ENCODE peak calls at places on chromosomes 2 and 18, in ten cellular contexts. One of them, this sample, is unnamed.
A peak's percentile ranks its signal among the peaks of the same experiment; 100 is the strongest.

GRCh38 chr18:24811963-24812681 is 351.7 kb downstream of the HRH4 start:
- DNase-seq in LoVo: no peak
- DNase-seq in T-helper 1 cell: no peak
- DNase-seq in stomach: no peak
- DNase-seq in HEK293T: no peak
- DNase-seq in activated T-cell treated with anti-CD3 and anti-CD28 coated beads for 4 hours: no peak
- DNase-seq in OCI-LY7: no peak
- DNase-seq in stimulated activated CD4-positive, alpha-beta T cell treated with anti-CD3 and anti-CD28 coated beads, Interleukin-4, amount 100 ng/mL, for 48 hours: no peak
- DNase-seq in cardiac fibroblast: no peak
- DNase-seq in fibroblast of villous mesenchyme: no peak
- DNase-seq in this sample: peak; percentile 41

GRCh38 chr2:120791243-120791960 is 55.7 kb downstream of the GLI2 start:
- DNase-seq in OCI-LY7: no peak
- DNase-seq in fibroblast of villous mesenchyme: no peak
- DNase-seq in HEK293T: no peak
- DNase-seq in cardiac fibroblast: no peak
- DNase-seq in LoVo: no peak
- DNase-seq in stimulated activated CD4-positive, alpha-beta T cell treated with anti-CD3 and anti-CD28 coated beads, Interleukin-4, amount 100 ng/mL, for 48 hours: no peak
- DNase-seq in T-helper 1 cell: no peak
- DNase-seq in stomach: no peak
- DNase-seq in activated T-cell treated with anti-CD3 and anti-CD28 coated beads for 4 hours: no peak
- DNase-seq in this sample: no peak

GRCh38 chr2:189599245-189599644 is 18.7 kb upstream of the SLC40A1 start:
- DNase-seq in HEK293T: no peak
- DNase-seq in activated T-cell treated with anti-CD3 and anti-CD28 coated beads for 4 hours: no peak
- DNase-seq in stimulated activated CD4-positive, alpha-beta T cell treated with anti-CD3 and anti-CD28 coated beads, Interleukin-4, amount 100 ng/mL, for 48 hours: no peak
- DNase-seq in T-helper 1 cell: no peak
- DNase-seq in stomach: no peak
- DNase-seq in cardiac fibroblast: no peak
- DNase-seq in fibroblast of villous mesenchyme: no peak
- DNase-seq in OCI-LY7: no peak
- DNase-seq in LoVo: no peak
- DNase-seq in this sample: no peak

GRCh38 chr2:197073701-197074433 is 147.4 kb upstream of the PGAP1 start:
- DNase-seq in stomach: peak; percentile 35
- DNase-seq in fibroblast of villous mesenchyme: no peak
- DNase-seq in OCI-LY7: peak; percentile 14
- DNase-seq in stimulated activated CD4-positive, alpha-beta T cell treated with anti-CD3 and anti-CD28 coated beads, Interleukin-4, amount 100 ng/mL, for 48 hours: no peak
- DNase-seq in cardiac fibroblast: peak; percentile 43
- DNase-seq in activated T-cell treated with anti-CD3 and anti-CD28 coated beads for 4 hours: no peak
- DNase-seq in T-helper 1 cell: no peak
- DNase-seq in HEK293T: no peak
- DNase-seq in LoVo: no peak
- DNase-seq in this sample: no peak

GRCh38 chr2:207891222-207891844 is 121.6 kb upstream of the FZD5 start:
- DNase-seq in HEK293T: no peak
- DNase-seq in activated T-cell treated with anti-CD3 and anti-CD28 coated beads for 4 hours: no peak
- DNase-seq in LoVo: no peak
- DNase-seq in stomach: no peak
- DNase-seq in T-helper 1 cell: no peak
- DNase-seq in stimulated activated CD4-positive, alpha-beta T cell treated with anti-CD3 and anti-CD28 coated beads, Interleukin-4, amount 100 ng/mL, for 48 hours: no peak
- DNase-seq in fibroblast of villous mesenchyme: no peak
- DNase-seq in OCI-LY7: no peak
- DNase-seq in cardiac fibroblast: no peak
- DNase-seq in this sample: no peak

GRCh38 chr2:38524580-38524979 is 78.1 kb downstream of the HNRNPLL start:
- DNase-seq in activated T-cell treated with anti-CD3 and anti-CD28 coated beads for 4 hours: no peak
- DNase-seq in HEK293T: no peak
- DNase-seq in OCI-LY7: peak; percentile 91
- DNase-seq in fibroblast of villous mesenchyme: no peak
- DNase-seq in stimulated activated CD4-positive, alpha-beta T cell treated with anti-CD3 and anti-CD28 coated beads, Interleukin-4, amount 100 ng/mL, for 48 hours: no peak
- DNase-seq in T-helper 1 cell: no peak
- DNase-seq in cardiac fibroblast: no peak
- DNase-seq in LoVo: no peak
- DNase-seq in stomach: no peak
- DNase-seq in this sample: no peak

GRCh38 chr2:60699617-60700016 is 56.5 kb upstream of the PAPOLG start:
- DNase-seq in stomach: no peak
- DNase-seq in OCI-LY7: no peak
- DNase-seq in activated T-cell treated with anti-CD3 and anti-CD28 coated beads for 4 hours: no peak
- DNase-seq in stimulated activated CD4-positive, alpha-beta T cell treated with anti-CD3 and anti-CD28 coated beads, Interleukin-4, amount 100 ng/mL, for 48 hours: no peak
- DNase-seq in fibroblast of villous mesenchyme: no peak
- DNase-seq in cardiac fibroblast: no peak
- DNase-seq in LoVo: no peak
- DNase-seq in T-helper 1 cell: no peak
- DNase-seq in HEK293T: no peak
- DNase-seq in this sample: no peak

GRCh38 chr2:226892729-226893128 is 56.9 kb downstream of the RHBDD1 start:
- DNase-seq in T-helper 1 cell: no peak
- DNase-seq in stomach: no peak
- DNase-seq in HEK293T: no peak
- DNase-seq in stimulated activated CD4-positive, alpha-beta T cell treated with anti-CD3 and anti-CD28 coated beads, Interleukin-4, amount 100 ng/mL, for 48 hours: no peak
- DNase-seq in LoVo: no peak
- DNase-seq in activated T-cell treated with anti-CD3 and anti-CD28 coated beads for 4 hours: no peak
- DNase-seq in fibroblast of villous mesenchyme: peak; percentile 72
- DNase-seq in cardiac fibroblast: peak; percentile 44
- DNase-seq in OCI-LY7: no peak
- DNase-seq in this sample: no peak

GRCh38 chr2:129849559-129850160 is 129.8 kb upstream of the RAB6C start:
- DNase-seq in activated T-cell treated with anti-CD3 and anti-CD28 coated beads for 4 hours: no peak
- DNase-seq in T-helper 1 cell: no peak
- DNase-seq in stimulated activated CD4-positive, alpha-beta T cell treated with anti-CD3 and anti-CD28 coated beads, Interleukin-4, amount 100 ng/mL, for 48 hours: no peak
- DNase-seq in cardiac fibroblast: peak; percentile 88
- DNase-seq in HEK293T: peak; percentile 42
- DNase-seq in stomach: no peak
- DNase-seq in LoVo: peak; percentile 68
- DNase-seq in OCI-LY7: peak; percentile 69
- DNase-seq in fibroblast of villous mesenchyme: peak; percentile 77
- DNase-seq in this sample: no peak

GRCh38 chr2:156343940-156344301 is 11.4 kb upstream of the NR4A2 start:
- DNase-seq in HEK293T: no peak
- DNase-seq in T-helper 1 cell: no peak
- DNase-seq in OCI-LY7: no peak
- DNase-seq in fibroblast of villous mesenchyme: no peak
- DNase-seq in stimulated activated CD4-positive, alpha-beta T cell treated with anti-CD3 and anti-CD28 coated beads, Interleukin-4, amount 100 ng/mL, for 48 hours: no peak
- DNase-seq in cardiac fibroblast: no peak
- DNase-seq in LoVo: no peak
- DNase-seq in stomach: no peak
- DNase-seq in activated T-cell treated with anti-CD3 and anti-CD28 coated beads for 4 hours: no peak
- DNase-seq in this sample: no peak

GRCh38 chr2:134737671-134738070 is 18.9 kb upstream of the TMEM163 start:
- DNase-seq in T-helper 1 cell: no peak
- DNase-seq in LoVo: no peak
- DNase-seq in fibroblast of villous mesenchyme: no peak
- DNase-seq in OCI-LY7: peak; percentile 70
- DNase-seq in HEK293T: no peak
- DNase-seq in stomach: no peak
- DNase-seq in activated T-cell treated with anti-CD3 and anti-CD28 coated beads for 4 hours: no peak
- DNase-seq in stimulated activated CD4-positive, alpha-beta T cell treated with anti-CD3 and anti-CD28 coated beads, Interleukin-4, amount 100 ng/mL, for 48 hours: no peak
- DNase-seq in cardiac fibroblast: no peak
- DNase-seq in this sample: no peak

GRCh38 chr2:85549095-85549494 is 10.1 kb downstream of the MAT2A start:
- DNase-seq in HEK293T: no peak
- DNase-seq in T-helper 1 cell: no peak
- DNase-seq in fibroblast of villous mesenchyme: peak; percentile 14
- DNase-seq in cardiac fibroblast: no peak
- DNase-seq in OCI-LY7: no peak
- DNase-seq in stomach: no peak
- DNase-seq in stimulated activated CD4-positive, alpha-beta T cell treated with anti-CD3 and anti-CD28 coated beads, Interleukin-4, amount 100 ng/mL, for 48 hours: no peak
- DNase-seq in activated T-cell treated with anti-CD3 and anti-CD28 coated beads for 4 hours: no peak
- DNase-seq in LoVo: no peak
- DNase-seq in this sample: no peak

GRCh38 chr18:70405051-70405450 is 116.2 kb downstream of the SOCS6 start:
- DNase-seq in activated T-cell treated with anti-CD3 and anti-CD28 coated beads for 4 hours: no peak
- DNase-seq in OCI-LY7: no peak
- DNase-seq in LoVo: no peak
- DNase-seq in cardiac fibroblast: no peak
- DNase-seq in stomach: no peak
- DNase-seq in stimulated activated CD4-positive, alpha-beta T cell treated with anti-CD3 and anti-CD28 coated beads, Interleukin-4, amount 100 ng/mL, for 48 hours: no peak
- DNase-seq in T-helper 1 cell: no peak
- DNase-seq in HEK293T: no peak
- DNase-seq in fibroblast of villous mesenchyme: no peak
- DNase-seq in this sample: no peak

GRCh38 chr2:119960821-119961220 is 52.1 kb upstream of the EPB41L5 start:
- DNase-seq in cardiac fibroblast: peak; percentile 67
- DNase-seq in stimulated activated CD4-positive, alpha-beta T cell treated with anti-CD3 and anti-CD28 coated beads, Interleukin-4, amount 100 ng/mL, for 48 hours: no peak
- DNase-seq in OCI-LY7: no peak
- DNase-seq in LoVo: no peak
- DNase-seq in HEK293T: no peak
- DNase-seq in stomach: no peak
- DNase-seq in T-helper 1 cell: no peak
- DNase-seq in activated T-cell treated with anti-CD3 and anti-CD28 coated beads for 4 hours: no peak
- DNase-seq in fibroblast of villous mesenchyme: peak; percentile 42
- DNase-seq in this sample: no peak

GRCh38 chr2:217114117-217114516 is 254.3 kb upstream of the TNP1 start:
- DNase-seq in HEK293T: no peak
- DNase-seq in T-helper 1 cell: no peak
- DNase-seq in LoVo: no peak
- DNase-seq in stomach: no peak
- DNase-seq in stimulated activated CD4-positive, alpha-beta T cell treated with anti-CD3 and anti-CD28 coated beads, Interleukin-4, amount 100 ng/mL, for 48 hours: no peak
- DNase-seq in fibroblast of villous mesenchyme: no peak
- DNase-seq in cardiac fibroblast: no peak
- DNase-seq in OCI-LY7: no peak
- DNase-seq in activated T-cell treated with anti-CD3 and anti-CD28 coated beads for 4 hours: no peak
- DNase-seq in this sample: no peak

GRCh38 chr18:36572135-36572856 is 256.5 kb downstream of the TPGS2 start:
- DNase-seq in HEK293T: peak; percentile 73
- DNase-seq in T-helper 1 cell: no peak
- DNase-seq in activated T-cell treated with anti-CD3 and anti-CD28 coated beads for 4 hours: no peak
- DNase-seq in cardiac fibroblast: peak; percentile 68
- DNase-seq in stimulated activated CD4-positive, alpha-beta T cell treated with anti-CD3 and anti-CD28 coated beads, Interleukin-4, amount 100 ng/mL, for 48 hours: peak; percentile 5
- DNase-seq in stomach: no peak
- DNase-seq in LoVo: peak; percentile 28
- DNase-seq in fibroblast of villous mesenchyme: peak; percentile 45
- DNase-seq in OCI-LY7: peak; percentile 21
- DNase-seq in this sample: peak; percentile 63

GRCh38 chr18:79580481-79581171 is 99.0 kb upstream of the CTDP1 start:
- DNase-seq in stimulated activated CD4-positive, alpha-beta T cell treated with anti-CD3 and anti-CD28 coated beads, Interleukin-4, amount 100 ng/mL, for 48 hours: no peak
- DNase-seq in T-helper 1 cell: no peak
- DNase-seq in OCI-LY7: no peak
- DNase-seq in activated T-cell treated with anti-CD3 and anti-CD28 coated beads for 4 hours: no peak
- DNase-seq in cardiac fibroblast: no peak
- DNase-seq in LoVo: no peak
- DNase-seq in fibroblast of villous mesenchyme: no peak
- DNase-seq in HEK293T: no peak
- DNase-seq in stomach: no peak
- DNase-seq in this sample: no peak

GRCh38 chr2:7707723-7708122 is 790.5 kb downstream of the RNF144A start:
- DNase-seq in T-helper 1 cell: no peak
- DNase-seq in HEK293T: no peak
- DNase-seq in LoVo: peak; percentile 9
- DNase-seq in fibroblast of villous mesenchyme: no peak
- DNase-seq in stimulated activated CD4-positive, alpha-beta T cell treated with anti-CD3 and anti-CD28 coated beads, Interleukin-4, amount 100 ng/mL, for 48 hours: no peak
- DNase-seq in cardiac fibroblast: peak; percentile 3
- DNase-seq in activated T-cell treated with anti-CD3 and anti-CD28 coated beads for 4 hours: no peak
- DNase-seq in stomach: no peak
- DNase-seq in OCI-LY7: no peak
- DNase-seq in this sample: no peak

GRCh38 chr2:216858312-216858711 is 1.6 kb downstream of the TNP1 start:
- DNase-seq in stimulated activated CD4-positive, alpha-beta T cell treated with anti-CD3 and anti-CD28 coated beads, Interleukin-4, amount 100 ng/mL, for 48 hours: no peak
- DNase-seq in cardiac fibroblast: no peak
- DNase-seq in OCI-LY7: no peak
- DNase-seq in fibroblast of villous mesenchyme: no peak
- DNase-seq in HEK293T: no peak
- DNase-seq in T-helper 1 cell: no peak
- DNase-seq in stomach: no peak
- DNase-seq in LoVo: no peak
- DNase-seq in activated T-cell treated with anti-CD3 and anti-CD28 coated beads for 4 hours: no peak
- DNase-seq in this sample: no peak

GRCh38 chr2:232761301-232761907 is 15.0 kb downstream of the KCNJ13 start:
- DNase-seq in activated T-cell treated with anti-CD3 and anti-CD28 coated beads for 4 hours: peak; percentile 30
- DNase-seq in T-helper 1 cell: peak; percentile 13
- DNase-seq in stimulated activated CD4-positive, alpha-beta T cell treated with anti-CD3 and anti-CD28 coated beads, Interleukin-4, amount 100 ng/mL, for 48 hours: no peak
- DNase-seq in LoVo: peak; percentile 15
- DNase-seq in stomach: peak; percentile 28
- DNase-seq in HEK293T: peak; percentile 20
- DNase-seq in cardiac fibroblast: peak; percentile 55
- DNase-seq in fibroblast of villous mesenchyme: peak; percentile 57
- DNase-seq in OCI-LY7: peak; percentile 70
- DNase-seq in this sample: peak; percentile 32

GRCh38 chr2:71389379-71390072 is 57.9 kb downstream of the ZNF638 start:
- DNase-seq in T-helper 1 cell: no peak
- DNase-seq in cardiac fibroblast: no peak
- DNase-seq in OCI-LY7: no peak
- DNase-seq in activated T-cell treated with anti-CD3 and anti-CD28 coated beads for 4 hours: no peak
- DNase-seq in stomach: no peak
- DNase-seq in LoVo: no peak
- DNase-seq in stimulated activated CD4-positive, alpha-beta T cell treated with anti-CD3 and anti-CD28 coated beads, Interleukin-4, amount 100 ng/mL, for 48 hours: no peak
- DNase-seq in fibroblast of villous mesenchyme: no peak
- DNase-seq in HEK293T: no peak
- DNase-seq in this sample: no peak

GRCh38 chr2:37454851-37455762 is 110.7 kb downstream of the QPCT start:
- DNase-seq in stomach: no peak
- DNase-seq in fibroblast of villous mesenchyme: no peak
- DNase-seq in T-helper 1 cell: no peak
- DNase-seq in stimulated activated CD4-positive, alpha-beta T cell treated with anti-CD3 and anti-CD28 coated beads, Interleukin-4, amount 100 ng/mL, for 48 hours: no peak
- DNase-seq in OCI-LY7: no peak
- DNase-seq in activated T-cell treated with anti-CD3 and anti-CD28 coated beads for 4 hours: no peak
- DNase-seq in HEK293T: no peak
- DNase-seq in LoVo: no peak
- DNase-seq in cardiac fibroblast: peak; percentile 91
- DNase-seq in this sample: no peak

GRCh38 chr2:47214385-47214784 is 59.3 kb upstream of the STPG4 start:
- DNase-seq in stomach: no peak
- DNase-seq in cardiac fibroblast: no peak
- DNase-seq in HEK293T: no peak
- DNase-seq in activated T-cell treated with anti-CD3 and anti-CD28 coated beads for 4 hours: no peak
- DNase-seq in OCI-LY7: no peak
- DNase-seq in fibroblast of villous mesenchyme: no peak
- DNase-seq in LoVo: no peak
- DNase-seq in T-helper 1 cell: no peak
- DNase-seq in stimulated activated CD4-positive, alpha-beta T cell treated with anti-CD3 and anti-CD28 coated beads, Interleukin-4, amount 100 ng/mL, for 48 hours: no peak
- DNase-seq in this sample: no peak

GRCh38 chr2:96952976-96953610 is 33.3 kb downstream of the FAM178B start:
- DNase-seq in cardiac fibroblast: no peak
- DNase-seq in activated T-cell treated with anti-CD3 and anti-CD28 coated beads for 4 hours: no peak
- DNase-seq in HEK293T: no peak
- DNase-seq in stomach: peak; percentile 37
- DNase-seq in LoVo: no peak
- DNase-seq in fibroblast of villous mesenchyme: peak; percentile 81
- DNase-seq in T-helper 1 cell: no peak
- DNase-seq in stimulated activated CD4-positive, alpha-beta T cell treated with anti-CD3 and anti-CD28 coated beads, Interleukin-4, amount 100 ng/mL, for 48 hours: no peak
- DNase-seq in OCI-LY7: no peak
- DNase-seq in this sample: peak; percentile 53

GRCh38 chr2:85792783-85793441 is 39.1 kb downstream of the ATOH8 start:
- DNase-seq in stimulated activated CD4-positive, alpha-beta T cell treated with anti-CD3 and anti-CD28 coated beads, Interleukin-4, amount 100 ng/mL, for 48 hours: no peak
- DNase-seq in stomach: no peak
- DNase-seq in T-helper 1 cell: no peak
- DNase-seq in cardiac fibroblast: peak; percentile 89
- DNase-seq in HEK293T: no peak
- DNase-seq in fibroblast of villous mesenchyme: peak; percentile 77
- DNase-seq in activated T-cell treated with anti-CD3 and anti-CD28 coated beads for 4 hours: no peak
- DNase-seq in OCI-LY7: no peak
- DNase-seq in LoVo: no peak
- DNase-seq in this sample: no peak

GRCh38 chr2:162025121-162025911 is 48.7 kb downstream of the DPP4 start:
- DNase-seq in LoVo: no peak
- DNase-seq in activated T-cell treated with anti-CD3 and anti-CD28 coated beads for 4 hours: no peak
- DNase-seq in fibroblast of villous mesenchyme: peak; percentile 95
- DNase-seq in cardiac fibroblast: no peak
- DNase-seq in T-helper 1 cell: no peak
- DNase-seq in OCI-LY7: no peak
- DNase-seq in HEK293T: no peak
- DNase-seq in stimulated activated CD4-positive, alpha-beta T cell treated with anti-CD3 and anti-CD28 coated beads, Interleukin-4, amount 100 ng/mL, for 48 hours: no peak
- DNase-seq in stomach: no peak
- DNase-seq in this sample: no peak

GRCh38 chr2:71932780-71933466 is 214.7 kb downstream of the CYP26B1 start:
- DNase-seq in OCI-LY7: no peak
- DNase-seq in cardiac fibroblast: no peak
- DNase-seq in LoVo: no peak
- DNase-seq in activated T-cell treated with anti-CD3 and anti-CD28 coated beads for 4 hours: no peak
- DNase-seq in T-helper 1 cell: no peak
- DNase-seq in stomach: no peak
- DNase-seq in fibroblast of villous mesenchyme: no peak
- DNase-seq in HEK293T: peak; percentile 1
- DNase-seq in stimulated activated CD4-positive, alpha-beta T cell treated with anti-CD3 and anti-CD28 coated beads, Interleukin-4, amount 100 ng/mL, for 48 hours: no peak
- DNase-seq in this sample: no peak

GRCh38 chr2:200199576-200200263 is 106.8 kb upstream of the SPATS2L start:
- DNase-seq in OCI-LY7: peak; percentile 2
- DNase-seq in stomach: no peak
- DNase-seq in activated T-cell treated with anti-CD3 and anti-CD28 coated beads for 4 hours: no peak
- DNase-seq in stimulated activated CD4-positive, alpha-beta T cell treated with anti-CD3 and anti-CD28 coated beads, Interleukin-4, amount 100 ng/mL, for 48 hours: peak; percentile 1
- DNase-seq in fibroblast of villous mesenchyme: no peak
- DNase-seq in LoVo: peak; percentile 43
- DNase-seq in cardiac fibroblast: no peak
- DNase-seq in T-helper 1 cell: no peak
- DNase-seq in HEK293T: no peak
- DNase-seq in this sample: no peak

This sample was measured in colonic mucosa.